ENCODE peak calls at places on chromosomes 13 and 19, in six cellular contexts. J, C, U, B, Y and D are unnamed samples.

GRCh38 chr13:36915106-36915505 is 4.9 kb downstream of the SMAD9 start:
- DNase-seq in C (no peak), B (no peak), J (no peak), U (no peak), Y (no peak), D (no peak)

GRCh38 chr19:15379996-15380647 is 535 bp upstream of the AKAP8 start:
- DNase-seq in C (no peak), U (peak; percentile 61), B (no peak), Y (peak; percentile 42), J (peak; percentile 66), D (no peak)

GRCh38 chr19:3687774-3688706 is 12.2 kb downstream of the PIP5K1C start:
- DNase-seq in U (peak; percentile 69), B (peak; percentile 56), Y (peak; percentile 53), C (no peak), J (no peak), D (peak; percentile 50)

GRCh38 chr19:34120846-34121639 is 51.3 kb upstream of the LSM14A start:
- DNase-seq in J (peak; percentile 55), C (no peak), B (peak; percentile 40), U (peak; percentile 64), Y (peak; percentile 79), D (no peak)

GRCh38 chr19:32822916-32823746 is 46.4 kb downstream of the SLC7A9 start:
- DNase-seq in Y (no peak), J (no peak), C (no peak), U (no peak), B (no peak), D (no peak)

GRCh38 chr19:28329429-28329828 is 883.5 kb downstream of the UQCRFS1 start:
- DNase-seq in U (no peak), J (no peak), C (no peak), B (no peak), Y (no peak), D (no peak)

GRCh38 chr13:110017379-110017778 is 231.0 kb upstream of the IRS2 start:
- DNase-seq in J (no peak), U (no peak), C (no peak), Y (peak; percentile 84), B (no peak), D (no peak)

GRCh38 chr19:50663280-50663790 is 14.1 kb downstream of the C19orf81 start:
- DNase-seq in B (no peak), C (no peak), J (no peak), Y (no peak), U (no peak), D (no peak)

GRCh38 chr19:13726323-13726722 is 38.0 kb upstream of the MRI1 start:
- DNase-seq in Y (no peak), U (no peak), C (no peak), J (no peak), B (no peak), D (no peak)

GRCh38 chr19:5762608-5763217 is 21.8 kb downstream of the PRR22 start:
- DNase-seq in B (no peak), J (no peak), C (no peak), Y (no peak), U (no peak), D (no peak)

GRCh38 chr19:8506402-8506957 is 4.0 kb upstream of the PRAM1 start:
- DNase-seq in C (no peak), J (no peak), B (no peak), Y (no peak), U (no peak), D (no peak)

GRCh38 chr19:15452111-15453047 is 2.6 kb upstream of the WIZ start:
- DNase-seq in B (no peak), C (peak; percentile 91), Y (peak; percentile 95), U (no peak), J (no peak), D (no peak)

GRCh38 chr13:30978981-30979956 is 46.8 kb downstream of the TEX26 start:
- DNase-seq in B (peak; percentile 19), J (peak; percentile 80), C (peak; percentile 77), Y (peak; percentile 36), U (peak; percentile 35), D (no peak)

DNA sequence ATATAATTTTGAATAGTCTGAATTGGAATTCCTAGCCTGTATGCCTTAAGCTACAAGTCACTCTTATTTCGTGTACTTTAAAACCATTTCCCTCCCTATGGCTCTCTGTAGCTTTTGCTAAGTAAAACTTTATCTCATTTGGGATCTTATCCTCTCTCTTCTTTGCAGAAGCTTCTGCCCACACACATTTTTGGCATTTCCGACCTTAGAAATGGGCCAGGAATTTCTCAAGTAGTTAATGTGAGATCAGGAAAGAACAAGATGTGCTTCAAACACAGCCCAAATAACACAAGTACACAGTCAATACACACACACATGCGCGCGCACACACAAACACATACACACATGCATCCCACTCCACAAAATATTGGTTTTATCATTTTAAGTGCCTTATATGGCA is 931.0 kb upstream of the MIR17HG start:
- DNase-seq in B (no peak), J (no peak), Y (peak; percentile 89), C (no peak), U (no peak), D (no peak)
- TF ChIP-seq CTCF in B (no peak), J (no peak), Y (no peak), C (no peak), U (no peak), D (no peak)

DNA sequence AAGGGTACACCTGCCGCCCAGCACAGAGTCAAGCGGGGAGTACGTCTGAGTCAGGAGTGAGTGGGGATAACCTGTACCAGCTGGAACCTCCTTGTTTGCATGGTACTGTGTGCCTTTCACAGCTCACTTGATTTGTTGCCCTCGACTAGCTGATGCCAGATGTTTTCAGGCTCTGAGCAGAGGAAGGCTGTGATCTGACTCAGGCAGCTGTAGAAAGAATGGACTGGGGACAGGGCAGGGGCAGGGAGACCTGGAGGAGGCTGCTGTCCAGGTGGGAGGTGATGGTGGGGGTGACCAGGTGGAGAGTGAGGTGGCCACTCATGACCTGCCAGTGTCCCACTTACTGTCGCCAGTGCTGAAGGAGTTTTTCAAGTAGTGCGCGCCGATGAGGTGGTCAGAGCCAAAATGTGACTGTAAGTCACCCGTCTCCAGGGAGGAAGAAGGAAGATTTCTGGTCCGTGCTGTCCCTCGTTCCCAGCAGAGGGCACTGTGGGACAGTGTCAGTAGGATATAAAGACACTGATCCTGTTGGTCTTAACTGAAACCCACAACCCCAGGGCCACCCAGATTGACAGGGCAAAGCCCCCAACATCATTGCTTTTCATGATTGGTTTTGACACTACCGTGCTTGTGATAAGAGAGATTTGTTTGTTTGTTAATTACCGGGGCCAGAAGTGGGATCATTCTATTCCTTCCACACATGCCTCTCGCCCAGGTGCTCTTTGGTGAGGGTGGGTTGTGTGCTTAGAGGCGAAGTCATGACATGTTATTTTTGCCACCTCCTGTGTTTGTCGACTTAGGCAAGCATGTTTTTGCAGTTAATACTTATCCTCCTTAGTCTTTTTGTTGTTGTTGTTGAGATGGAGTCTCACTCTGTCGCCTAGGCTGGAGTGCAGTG is 128.4 kb downstream of the DPF1 start:
- DNase-seq in J (peak; percentile 72), U (peak; percentile 73), B (peak; percentile 45), Y (peak; percentile 80), C (peak; percentile 79), D (peak; percentile 59)
- TF ChIP-seq CTCF in J (peak; percentile 56), U (peak; percentile 61), B (peak; percentile 75), Y (peak; percentile 86), C (peak; percentile 78), D (peak; percentile 33)

GRCh38 chr19:56222901-56223300 is 20.8 kb downstream of the ZSCAN5C start:
- DNase-seq in C (no peak), J (no peak), B (no peak), Y (no peak), U (no peak), D (no peak)
- TF ChIP-seq CTCF in C (no peak), J (no peak), B (no peak), Y (no peak), U (no peak), D (no peak)

DNA sequence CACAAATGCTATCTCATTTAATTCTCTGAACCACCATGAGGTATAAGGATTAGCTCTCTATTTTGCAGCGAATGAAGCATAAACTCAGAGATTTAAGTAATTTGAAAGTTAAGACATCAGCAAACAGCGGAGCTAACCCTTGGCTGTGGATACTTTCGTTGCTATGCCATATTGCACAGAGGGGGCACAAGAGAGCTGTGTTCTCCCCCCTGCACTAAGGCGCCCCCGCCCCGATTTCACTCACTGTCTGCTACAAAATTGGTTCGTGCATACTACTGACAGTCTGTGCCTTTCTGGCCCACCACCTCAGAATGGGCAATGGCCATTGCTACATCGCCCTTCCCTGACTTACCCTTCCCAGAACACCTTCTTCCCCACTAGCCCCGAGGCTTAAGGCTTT is 105.7 kb upstream of the OBI1 start:
- DNase-seq in C (no peak), U (no peak), B (no peak), J (no peak), Y (no peak), D (no peak)
- TF ChIP-seq CTCF in C (no peak), U (no peak), B (no peak), J (no peak), Y (no peak), D (no peak)

GRCh38 chr13:45464141-45464686 is 525 bp upstream of the COG3 start:
- DNase-seq in Y (no peak), J (no peak), B (no peak), U (no peak), C (no peak), D (no peak)
- TF ChIP-seq CTCF in Y (no peak), J (no peak), B (no peak), U (no peak), C (peak; percentile 54), D (no peak)

GRCh38 chr19:45978156-45978555 is 4.5 kb upstream of the NOVA2 start:
- DNase-seq in B (no peak), C (no peak), U (no peak), Y (no peak), J (no peak), D (no peak)

GRCh38 chr19:45976180-45976579 is 2.5 kb upstream of the NOVA2 start:
- DNase-seq in B (no peak), U (no peak), J (no peak), Y (peak; percentile 5), C (no peak), D (no peak)

GRCh38 chr19:45985321-45985720 is 9.9 kb upstream of the CCDC61 start:
- DNase-seq in U (no peak), C (no peak), J (no peak), B (no peak), Y (no peak), D (no peak)

DNA sequence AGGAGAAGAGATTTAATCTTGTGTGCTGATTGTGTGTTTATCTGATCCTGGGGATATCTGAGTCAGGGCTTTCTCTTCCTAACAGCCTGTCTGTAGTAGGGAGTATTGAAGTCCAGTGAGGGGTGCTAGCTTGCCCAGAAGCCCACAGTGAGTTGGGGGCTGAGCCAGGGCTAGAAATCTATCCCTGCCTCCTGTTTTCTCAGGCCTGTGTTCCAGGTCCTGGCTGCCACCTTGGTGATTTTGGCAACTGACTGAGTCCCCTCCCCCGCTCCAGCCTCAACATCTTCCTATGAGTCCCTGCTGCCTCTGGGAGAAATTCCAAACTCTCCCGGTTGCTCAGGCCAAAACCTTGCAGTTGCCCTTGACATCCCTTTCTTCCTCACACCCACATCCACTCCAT is 7.7 kb upstream of the NOVA2 start:
- DNase-seq in C (no peak), Y (no peak), B (no peak), J (no peak), U (no peak), D (no peak)
- TF ChIP-seq CTCF in C (no peak), Y (no peak), B (no peak), J (no peak), U (no peak), D (no peak)